ENCODE peak calls at places on chromosomes 3 and 15, in six cellular contexts. D, U, K, E, H and C are unnamed samples.

GRCh38 chr3:18222686-18223085 is 202.5 kb downstream of the SATB1 start:
- DNase-seq in D (no peak), U (no peak), K (no peak), E (no peak), H (no peak), C (no peak)

GRCh38 chr3:141738636-141739363 is 702 bp downstream of the RNF7 start:
- DNase-seq in D (no peak), U (peak; percentile 58), K (no peak), E (no peak), H (no peak), C (peak; percentile 87)

GRCh38 chr15:84982301-84982920 is 755 bp downstream of the PDE8A start:
- DNase-seq in D (peak; percentile 58), U (peak; percentile 48), K (no peak), E (peak; percentile 65), H (no peak), C (peak; percentile 78)

GRCh38 chr3:67416703-67417102 is 237.7 kb downstream of the SUCLG2 start:
- DNase-seq in D (no peak), U (no peak), K (no peak), E (no peak), H (no peak), C (no peak)

GRCh38 chr3:13348671-13349396 is 71.3 kb downstream of the NUP210 start:
- DNase-seq in D (no peak), U (no peak), K (no peak), E (no peak), H (no peak), C (no peak)

GRCh38 chr3:149809694-149810093 is 3.3 kb upstream of the RNF13 start:
- DNase-seq in D (no peak), U (no peak), K (no peak), E (no peak), H (no peak), C (no peak)

GRCh38 chr3:65146149-65146548 is 458.3 kb upstream of the ADAMTS9 start:
- DNase-seq in D (no peak), U (no peak), K (no peak), E (no peak), H (no peak), C (no peak)

GRCh38 chr15:67433495-67434099 is 87.3 kb upstream of the C15orf61 start:
- DNase-seq in D (peak; percentile 42), U (peak; percentile 61), K (peak; percentile 78), E (no peak), H (peak; percentile 43), C (peak; percentile 61)

GRCh38 chr3:148757238-148757930 is 59.7 kb downstream of the AGTR1 start:
- DNase-seq in D (no peak), U (peak; percentile 75), K (no peak), E (no peak), H (no peak), C (no peak)

GRCh38 chr3:43105597-43106292 is at the start of gene POMGNT2:
- DNase-seq in D (peak; percentile 94), U (peak; percentile 83), K (peak; percentile 96), E (peak; percentile 91), H (peak; percentile 75), C (peak; percentile 92)